ENCODE peak calls at places on chromosomes 13 and 19, in ten cellular contexts. One of them, this sample, is unnamed.

GRCh38 chr19:49637865-49638350 is 2.0 kb downstream of the RRAS start:
- DNase-seq in endothelial cell of umbilical vein: peak
- DNase-seq in neuronal stem cell: no peak
- DNase-seq in lower lobe of right lung: peak
- DNase-seq in CD8-positive, alpha-beta memory T cell: peak
- DNase-seq in pancreas: peak
- DNase-seq in psoas muscle: peak
- DNase-seq in caudate nucleus: no peak
- DNase-seq in effector memory CD4-positive, alpha-beta T cell: no peak
- DNase-seq in brain microvascular endothelial cell: peak
- DNase-seq in this sample: peak

GRCh38 chr13:40517486-40518311 is 148.7 kb downstream of the FOXO1 start:
- DNase-seq in caudate nucleus: no peak
- DNase-seq in endothelial cell of umbilical vein: no peak
- DNase-seq in psoas muscle: no peak
- DNase-seq in effector memory CD4-positive, alpha-beta T cell: no peak
- DNase-seq in brain microvascular endothelial cell: no peak
- DNase-seq in lower lobe of right lung: no peak
- DNase-seq in neuronal stem cell: no peak
- DNase-seq in pancreas: no peak
- DNase-seq in CD8-positive, alpha-beta memory T cell: no peak
- DNase-seq in this sample: no peak

GRCh38 chr19:42422092-42422575 is 5.1 kb downstream of the LIPE start:
- DNase-seq in psoas muscle: no peak
- DNase-seq in pancreas: no peak
- DNase-seq in brain microvascular endothelial cell: no peak
- DNase-seq in endothelial cell of umbilical vein: no peak
- DNase-seq in effector memory CD4-positive, alpha-beta T cell: no peak
- DNase-seq in caudate nucleus: no peak
- DNase-seq in lower lobe of right lung: no peak
- DNase-seq in neuronal stem cell: no peak
- DNase-seq in CD8-positive, alpha-beta memory T cell: peak
- DNase-seq in this sample: no peak

GRCh38 chr19:29305268-29305667 is 92.3 kb upstream of the UQCRFS1 start:
- DNase-seq in psoas muscle: no peak
- DNase-seq in caudate nucleus: no peak
- DNase-seq in lower lobe of right lung: no peak
- DNase-seq in CD8-positive, alpha-beta memory T cell: no peak
- DNase-seq in neuronal stem cell: no peak
- DNase-seq in brain microvascular endothelial cell: no peak
- DNase-seq in endothelial cell of umbilical vein: no peak
- DNase-seq in pancreas: no peak
- DNase-seq in effector memory CD4-positive, alpha-beta T cell: no peak
- DNase-seq in this sample: no peak

GRCh38 chr13:73416093-73416492 is 357.3 kb downstream of the KLF5 start:
- DNase-seq in lower lobe of right lung: no peak
- DNase-seq in neuronal stem cell: no peak
- DNase-seq in pancreas: no peak
- DNase-seq in endothelial cell of umbilical vein: no peak
- DNase-seq in caudate nucleus: no peak
- DNase-seq in effector memory CD4-positive, alpha-beta T cell: no peak
- DNase-seq in psoas muscle: no peak
- DNase-seq in brain microvascular endothelial cell: no peak
- DNase-seq in CD8-positive, alpha-beta memory T cell: no peak
- DNase-seq in this sample: no peak

GRCh38 chr19:53624776-53625540 is 6.8 kb upstream of the DPRX start:
- DNase-seq in endothelial cell of umbilical vein: no peak
- DNase-seq in effector memory CD4-positive, alpha-beta T cell: no peak
- DNase-seq in psoas muscle: no peak
- DNase-seq in caudate nucleus: no peak
- DNase-seq in lower lobe of right lung: no peak
- DNase-seq in CD8-positive, alpha-beta memory T cell: no peak
- DNase-seq in pancreas: no peak
- DNase-seq in brain microvascular endothelial cell: no peak
- DNase-seq in neuronal stem cell: no peak
- DNase-seq in this sample: no peak

GRCh38 chr13:30529085-30529815 is 63.5 kb upstream of the HMGB1 start:
- DNase-seq in caudate nucleus: no peak
- DNase-seq in neuronal stem cell: no peak
- DNase-seq in psoas muscle: no peak
- DNase-seq in endothelial cell of umbilical vein: no peak
- DNase-seq in brain microvascular endothelial cell: no peak
- DNase-seq in CD8-positive, alpha-beta memory T cell: no peak
- DNase-seq in pancreas: no peak
- DNase-seq in effector memory CD4-positive, alpha-beta T cell: no peak
- DNase-seq in lower lobe of right lung: no peak
- DNase-seq in this sample: no peak

GRCh38 chr19:55581828-55582223 is 1.2 kb upstream of the ZNF579 start:
- DNase-seq in neuronal stem cell: no peak
- DNase-seq in psoas muscle: no peak
- DNase-seq in pancreas: no peak
- DNase-seq in caudate nucleus: no peak
- DNase-seq in brain microvascular endothelial cell: no peak
- DNase-seq in endothelial cell of umbilical vein: no peak
- DNase-seq in lower lobe of right lung: no peak
- DNase-seq in effector memory CD4-positive, alpha-beta T cell: no peak
- DNase-seq in CD8-positive, alpha-beta memory T cell: no peak
- DNase-seq in this sample: no peak

GRCh38 chr13:73598021-73598712 is 536.0 kb downstream of the KLF12 start:
- DNase-seq in neuronal stem cell: no peak
- DNase-seq in endothelial cell of umbilical vein: no peak
- DNase-seq in caudate nucleus: no peak
- DNase-seq in brain microvascular endothelial cell: peak
- DNase-seq in pancreas: no peak
- DNase-seq in lower lobe of right lung: no peak
- DNase-seq in psoas muscle: no peak
- DNase-seq in CD8-positive, alpha-beta memory T cell: no peak
- DNase-seq in effector memory CD4-positive, alpha-beta T cell: no peak
- DNase-seq in this sample: no peak

GRCh38 chr19:1393841-1394240 is 7.5 kb downstream of the GAMT start:
- DNase-seq in brain microvascular endothelial cell: no peak
- DNase-seq in effector memory CD4-positive, alpha-beta T cell: no peak
- DNase-seq in pancreas: no peak
- DNase-seq in endothelial cell of umbilical vein: no peak
- DNase-seq in psoas muscle: no peak
- DNase-seq in caudate nucleus: no peak
- DNase-seq in neuronal stem cell: no peak
- DNase-seq in CD8-positive, alpha-beta memory T cell: no peak
- DNase-seq in lower lobe of right lung: no peak
- DNase-seq in this sample: no peak

GRCh38 chr19:57802269-57802668 is 12.4 kb downstream of the ZNF552 start:
- DNase-seq in caudate nucleus: no peak
- DNase-seq in brain microvascular endothelial cell: no peak
- DNase-seq in psoas muscle: no peak
- DNase-seq in lower lobe of right lung: no peak
- DNase-seq in CD8-positive, alpha-beta memory T cell: no peak
- DNase-seq in endothelial cell of umbilical vein: no peak
- DNase-seq in pancreas: no peak
- DNase-seq in neuronal stem cell: no peak
- DNase-seq in effector memory CD4-positive, alpha-beta T cell: no peak
- DNase-seq in this sample: no peak

GRCh38 chr19:7928741-7929701 is 3.1 kb upstream of the CTXN1 start:
- DNase-seq in effector memory CD4-positive, alpha-beta T cell: peak
- DNase-seq in neuronal stem cell: no peak
- DNase-seq in CD8-positive, alpha-beta memory T cell: peak
- DNase-seq in brain microvascular endothelial cell: peak
- DNase-seq in caudate nucleus: no peak
- DNase-seq in lower lobe of right lung: peak
- DNase-seq in pancreas: peak
- DNase-seq in endothelial cell of umbilical vein: peak
- DNase-seq in psoas muscle: peak
- DNase-seq in this sample: peak

GRCh38 chr19:7926727-7927604 is 1.0 kb upstream of the CTXN1 start:
- DNase-seq in brain microvascular endothelial cell: no peak
- DNase-seq in lower lobe of right lung: peak
- DNase-seq in endothelial cell of umbilical vein: no peak
- DNase-seq in psoas muscle: peak
- DNase-seq in pancreas: no peak
- DNase-seq in CD8-positive, alpha-beta memory T cell: no peak
- DNase-seq in neuronal stem cell: no peak
- DNase-seq in effector memory CD4-positive, alpha-beta T cell: no peak
- DNase-seq in caudate nucleus: no peak
- DNase-seq in this sample: no peak

GRCh38 chr19:7928334-7928706 is 2.4 kb upstream of the CTXN1 start:
- DNase-seq in psoas muscle: no peak
- DNase-seq in pancreas: no peak
- DNase-seq in effector memory CD4-positive, alpha-beta T cell: no peak
- DNase-seq in brain microvascular endothelial cell: no peak
- DNase-seq in neuronal stem cell: no peak
- DNase-seq in CD8-positive, alpha-beta memory T cell: no peak
- DNase-seq in endothelial cell of umbilical vein: no peak
- DNase-seq in lower lobe of right lung: no peak
- DNase-seq in caudate nucleus: no peak
- DNase-seq in this sample: no peak

GRCh38 chr19:7926021-7926726 is at the start of gene CTXN1:
- DNase-seq in brain microvascular endothelial cell: no peak
- DNase-seq in CD8-positive, alpha-beta memory T cell: peak
- DNase-seq in lower lobe of right lung: peak
- DNase-seq in effector memory CD4-positive, alpha-beta T cell: peak
- DNase-seq in psoas muscle: peak
- DNase-seq in caudate nucleus: peak
- DNase-seq in pancreas: peak
- DNase-seq in neuronal stem cell: peak
- DNase-seq in endothelial cell of umbilical vein: peak
- DNase-seq in this sample: no peak

DNA sequence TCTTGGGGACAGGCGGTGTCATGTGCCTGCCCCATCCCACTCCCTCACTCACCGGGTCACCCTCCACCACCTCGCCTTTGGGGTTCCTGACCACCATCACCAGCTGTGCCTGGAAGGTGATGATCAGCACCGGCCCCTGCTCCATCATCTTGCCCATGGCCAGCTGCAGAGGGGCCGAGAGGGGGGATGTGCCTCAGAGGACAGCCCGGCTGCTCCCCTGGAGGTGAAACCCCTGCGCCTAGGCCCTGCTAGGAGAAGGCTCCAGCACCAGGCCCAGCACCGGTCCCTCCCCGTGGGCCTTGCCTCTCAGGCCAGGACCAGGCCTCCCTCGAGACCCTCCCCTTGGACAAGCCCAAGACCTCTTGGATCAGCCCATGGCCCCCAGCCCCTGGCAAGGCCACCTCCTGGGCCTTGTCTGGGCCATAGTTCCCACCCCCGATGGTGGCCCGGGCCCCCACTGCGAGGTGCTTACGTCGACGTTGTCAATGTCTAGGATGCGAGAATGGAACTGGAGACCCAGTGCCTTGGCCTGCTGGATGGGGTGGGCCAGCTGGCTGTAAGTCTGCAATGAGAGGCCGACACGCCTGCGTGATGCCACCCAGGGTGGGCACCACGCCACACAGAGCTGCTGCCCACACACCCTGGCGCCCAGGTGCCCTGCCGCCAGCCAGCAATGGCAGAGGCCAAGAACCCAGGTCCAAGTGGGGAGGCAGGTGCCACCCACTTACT is 1.8 kb upstream of the CTXN1 start:
- DNase-seq in caudate nucleus: no peak
- DNase-seq in pancreas: peak
- DNase-seq in lower lobe of right lung: peak
- DNase-seq in CD8-positive, alpha-beta memory T cell: no peak
- DNase-seq in brain microvascular endothelial cell: no peak
- DNase-seq in effector memory CD4-positive, alpha-beta T cell: no peak
- DNase-seq in endothelial cell of umbilical vein: no peak
- DNase-seq in neuronal stem cell: no peak
- DNase-seq in psoas muscle: peak
- DNase-seq in this sample: no peak
- H3K27ac ChIP-seq in caudate nucleus: peak
- H3K27ac ChIP-seq in pancreas: peak
- H3K27ac ChIP-seq in lower lobe of right lung: peak
- H3K27ac ChIP-seq in CD8-positive, alpha-beta memory T cell: no peak
- H3K27ac ChIP-seq in brain microvascular endothelial cell: peak
- H3K27ac ChIP-seq in effector memory CD4-positive, alpha-beta T cell: no peak
- H3K27ac ChIP-seq in endothelial cell of umbilical vein: peak
- H3K27ac ChIP-seq in neuronal stem cell: no peak
- H3K27ac ChIP-seq in psoas muscle: peak
- H3K27ac ChIP-seq in this sample: peak

GRCh38 chr19:4990306-4990705 is 21.4 kb downstream of the KDM4B start:
- DNase-seq in brain microvascular endothelial cell: no peak
- DNase-seq in caudate nucleus: no peak
- DNase-seq in effector memory CD4-positive, alpha-beta T cell: no peak
- DNase-seq in CD8-positive, alpha-beta memory T cell: no peak
- DNase-seq in lower lobe of right lung: no peak
- DNase-seq in endothelial cell of umbilical vein: no peak
- DNase-seq in psoas muscle: no peak
- DNase-seq in pancreas: no peak
- DNase-seq in neuronal stem cell: no peak
- DNase-seq in this sample: no peak
- H3K27ac ChIP-seq in brain microvascular endothelial cell: no peak
- H3K27ac ChIP-seq in caudate nucleus: no peak
- H3K27ac ChIP-seq in effector memory CD4-positive, alpha-beta T cell: no peak
- H3K27ac ChIP-seq in CD8-positive, alpha-beta memory T cell: no peak
- H3K27ac ChIP-seq in lower lobe of right lung: no peak
- H3K27ac ChIP-seq in endothelial cell of umbilical vein: no peak
- H3K27ac ChIP-seq in psoas muscle: no peak
- H3K27ac ChIP-seq in pancreas: no peak
- H3K27ac ChIP-seq in neuronal stem cell: no peak
- H3K27ac ChIP-seq in this sample: peak

DNA sequence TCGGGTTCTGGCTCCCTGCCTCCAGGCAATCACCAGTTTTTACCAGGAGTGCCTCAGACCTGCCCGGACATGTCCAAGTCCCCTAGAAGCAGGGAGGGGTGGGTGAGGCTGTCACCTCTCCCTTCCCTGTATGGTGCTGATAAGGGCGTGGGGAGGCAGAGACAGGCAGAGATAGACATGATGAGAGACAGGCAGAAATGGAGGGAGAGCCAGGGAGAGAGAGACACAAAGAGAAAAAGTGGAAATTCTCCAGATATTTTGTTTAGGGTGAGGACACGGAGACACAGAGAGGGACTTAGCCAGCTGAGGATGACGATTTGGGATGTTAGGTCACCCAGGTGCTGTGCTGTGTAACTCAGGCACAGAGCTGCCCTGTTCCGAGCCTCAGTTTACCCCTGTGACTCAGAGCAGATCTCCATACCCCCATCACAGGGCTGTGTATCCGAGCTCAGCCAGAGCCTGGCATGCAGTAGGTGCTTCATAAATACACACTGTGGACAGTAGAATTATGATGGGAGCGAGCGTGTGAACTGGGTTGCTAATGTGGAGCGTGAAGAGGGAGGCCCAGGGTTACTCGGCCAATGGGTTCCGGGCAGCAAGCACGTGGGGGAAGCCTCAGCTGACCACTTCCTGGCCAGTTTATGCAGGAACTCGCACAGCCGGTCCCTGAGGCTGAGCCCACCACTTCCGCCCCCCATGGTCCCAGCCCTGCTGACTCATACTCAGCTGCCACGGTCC is 11.9 kb upstream of the GDF15 start:
- DNase-seq in CD8-positive, alpha-beta memory T cell: peak
- DNase-seq in endothelial cell of umbilical vein: peak
- DNase-seq in lower lobe of right lung: peak
- DNase-seq in caudate nucleus: peak
- DNase-seq in neuronal stem cell: no peak
- DNase-seq in pancreas: peak
- DNase-seq in effector memory CD4-positive, alpha-beta T cell: no peak
- DNase-seq in brain microvascular endothelial cell: peak
- DNase-seq in psoas muscle: peak
- DNase-seq in this sample: peak
- H3K27ac ChIP-seq in CD8-positive, alpha-beta memory T cell: peak
- H3K27ac ChIP-seq in endothelial cell of umbilical vein: peak
- H3K27ac ChIP-seq in lower lobe of right lung: peak
- H3K27ac ChIP-seq in caudate nucleus: peak
- H3K27ac ChIP-seq in neuronal stem cell: peak
- H3K27ac ChIP-seq in pancreas: peak
- H3K27ac ChIP-seq in effector memory CD4-positive, alpha-beta T cell: no peak
- H3K27ac ChIP-seq in brain microvascular endothelial cell: peak
- H3K27ac ChIP-seq in psoas muscle: peak
- H3K27ac ChIP-seq in this sample: peak

GRCh38 chr19:7159105-7159933 is 89.8 kb downstream of the ZNF557 start:
- DNase-seq in brain microvascular endothelial cell: peak
- DNase-seq in lower lobe of right lung: no peak
- DNase-seq in effector memory CD4-positive, alpha-beta T cell: no peak
- DNase-seq in caudate nucleus: no peak
- DNase-seq in psoas muscle: peak
- DNase-seq in endothelial cell of umbilical vein: no peak
- DNase-seq in pancreas: no peak
- DNase-seq in neuronal stem cell: no peak
- DNase-seq in CD8-positive, alpha-beta memory T cell: no peak
- DNase-seq in this sample: no peak
- H3K27ac ChIP-seq in brain microvascular endothelial cell: no peak
- H3K27ac ChIP-seq in lower lobe of right lung: peak
- H3K27ac ChIP-seq in effector memory CD4-positive, alpha-beta T cell: no peak
- H3K27ac ChIP-seq in caudate nucleus: no peak
- H3K27ac ChIP-seq in psoas muscle: peak
- H3K27ac ChIP-seq in endothelial cell of umbilical vein: no peak
- H3K27ac ChIP-seq in pancreas: no peak
- H3K27ac ChIP-seq in neuronal stem cell: no peak
- H3K27ac ChIP-seq in CD8-positive, alpha-beta memory T cell: no peak
- H3K27ac ChIP-seq in this sample: peak

This sample was measured in breast epithelium.